ENCODE peak calls at places on chromosomes 6 and 20, in ten cellular contexts. One of them, this sample, is unnamed.

GRCh38 chr6:43799671-43800623 is 29.9 kb downstream of the VEGFA start:
- DNase-seq in posterior vena cava: no peak
- DNase-seq in cardiac muscle cell: no peak
- DNase-seq in fibroblast of lung: no peak
- DNase-seq in left lung: peak
- DNase-seq in activated gamma-delta T cell treated with anti-CD3 and anti-CD28 coated beads, Interleukin-2, amount 50 U/mL, for 16 hours: no peak
- DNase-seq in upper lobe of right lung: no peak
- DNase-seq in activated T-cell treated with anti-CD3 and anti-CD28 coated beads for 24 hours: no peak
- DNase-seq in amygdala: no peak
- DNase-seq in BE2C: no peak
- DNase-seq in this sample: no peak

GRCh38 chr20:46227275-46227767 is 81.0 kb downstream of the CDH22 start:
- DNase-seq in cardiac muscle cell: no peak
- DNase-seq in posterior vena cava: no peak
- DNase-seq in activated T-cell treated with anti-CD3 and anti-CD28 coated beads for 24 hours: no peak
- DNase-seq in left lung: no peak
- DNase-seq in activated gamma-delta T cell treated with anti-CD3 and anti-CD28 coated beads, Interleukin-2, amount 50 U/mL, for 16 hours: no peak
- DNase-seq in fibroblast of lung: no peak
- DNase-seq in BE2C: no peak
- DNase-seq in amygdala: no peak
- DNase-seq in upper lobe of right lung: no peak
- DNase-seq in this sample: no peak

GRCh38 chr6:110874880-110875547 is 429 bp downstream of the AMD1 start:
- DNase-seq in amygdala: peak
- DNase-seq in upper lobe of right lung: peak
- DNase-seq in activated T-cell treated with anti-CD3 and anti-CD28 coated beads for 24 hours: no peak
- DNase-seq in left lung: peak
- DNase-seq in cardiac muscle cell: peak
- DNase-seq in activated gamma-delta T cell treated with anti-CD3 and anti-CD28 coated beads, Interleukin-2, amount 50 U/mL, for 16 hours: peak
- DNase-seq in BE2C: peak
- DNase-seq in posterior vena cava: peak
- DNase-seq in fibroblast of lung: peak
- DNase-seq in this sample: no peak

GRCh38 chr6:16759181-16759645 is 2.0 kb downstream of the ATXN1 start:
- DNase-seq in fibroblast of lung: peak
- DNase-seq in left lung: no peak
- DNase-seq in activated T-cell treated with anti-CD3 and anti-CD28 coated beads for 24 hours: no peak
- DNase-seq in amygdala: no peak
- DNase-seq in upper lobe of right lung: no peak
- DNase-seq in activated gamma-delta T cell treated with anti-CD3 and anti-CD28 coated beads, Interleukin-2, amount 50 U/mL, for 16 hours: no peak
- DNase-seq in posterior vena cava: no peak
- DNase-seq in cardiac muscle cell: no peak
- DNase-seq in BE2C: no peak
- DNase-seq in this sample: peak

GRCh38 chr20:9061434-9061833 is 7.5 kb upstream of the PLCB4 start:
- DNase-seq in amygdala: no peak
- DNase-seq in upper lobe of right lung: no peak
- DNase-seq in activated gamma-delta T cell treated with anti-CD3 and anti-CD28 coated beads, Interleukin-2, amount 50 U/mL, for 16 hours: no peak
- DNase-seq in fibroblast of lung: no peak
- DNase-seq in activated T-cell treated with anti-CD3 and anti-CD28 coated beads for 24 hours: no peak
- DNase-seq in posterior vena cava: no peak
- DNase-seq in BE2C: no peak
- DNase-seq in left lung: no peak
- DNase-seq in cardiac muscle cell: no peak
- DNase-seq in this sample: no peak

GRCh38 chr6:17665132-17665531 is 41.6 kb downstream of the NUP153 start:
- DNase-seq in posterior vena cava: no peak
- DNase-seq in upper lobe of right lung: no peak
- DNase-seq in BE2C: no peak
- DNase-seq in left lung: no peak
- DNase-seq in fibroblast of lung: no peak
- DNase-seq in activated T-cell treated with anti-CD3 and anti-CD28 coated beads for 24 hours: no peak
- DNase-seq in activated gamma-delta T cell treated with anti-CD3 and anti-CD28 coated beads, Interleukin-2, amount 50 U/mL, for 16 hours: no peak
- DNase-seq in cardiac muscle cell: no peak
- DNase-seq in amygdala: no peak
- DNase-seq in this sample: no peak

GRCh38 chr6:140427842-140428241 is 1053.4 kb upstream of the CITED2 start:
- DNase-seq in fibroblast of lung: no peak
- DNase-seq in amygdala: no peak
- DNase-seq in activated T-cell treated with anti-CD3 and anti-CD28 coated beads for 24 hours: no peak
- DNase-seq in upper lobe of right lung: no peak
- DNase-seq in BE2C: no peak
- DNase-seq in cardiac muscle cell: no peak
- DNase-seq in posterior vena cava: no peak
- DNase-seq in left lung: no peak
- DNase-seq in activated gamma-delta T cell treated with anti-CD3 and anti-CD28 coated beads, Interleukin-2, amount 50 U/mL, for 16 hours: no peak
- DNase-seq in this sample: no peak

GRCh38 chr6:38460216-38460615 is 179.5 kb downstream of the BTBD9 start:
- DNase-seq in activated gamma-delta T cell treated with anti-CD3 and anti-CD28 coated beads, Interleukin-2, amount 50 U/mL, for 16 hours: no peak
- DNase-seq in left lung: no peak
- DNase-seq in BE2C: no peak
- DNase-seq in posterior vena cava: no peak
- DNase-seq in cardiac muscle cell: no peak
- DNase-seq in amygdala: no peak
- DNase-seq in fibroblast of lung: peak
- DNase-seq in activated T-cell treated with anti-CD3 and anti-CD28 coated beads for 24 hours: no peak
- DNase-seq in upper lobe of right lung: no peak
- DNase-seq in this sample: peak

GRCh38 chr20:36951977-36952738 is 650 bp upstream of the SAMHD1 start:
- DNase-seq in BE2C: no peak
- DNase-seq in left lung: no peak
- DNase-seq in fibroblast of lung: peak
- DNase-seq in amygdala: no peak
- DNase-seq in posterior vena cava: no peak
- DNase-seq in activated gamma-delta T cell treated with anti-CD3 and anti-CD28 coated beads, Interleukin-2, amount 50 U/mL, for 16 hours: no peak
- DNase-seq in cardiac muscle cell: no peak
- DNase-seq in activated T-cell treated with anti-CD3 and anti-CD28 coated beads for 24 hours: no peak
- DNase-seq in upper lobe of right lung: no peak
- DNase-seq in this sample: no peak

GRCh38 chr6:108846628-108847027 is 1.6 kb upstream of the ARMC2 start:
- DNase-seq in amygdala: no peak
- DNase-seq in activated T-cell treated with anti-CD3 and anti-CD28 coated beads for 24 hours: no peak
- DNase-seq in fibroblast of lung: no peak
- DNase-seq in posterior vena cava: no peak
- DNase-seq in cardiac muscle cell: no peak
- DNase-seq in left lung: no peak
- DNase-seq in upper lobe of right lung: no peak
- DNase-seq in activated gamma-delta T cell treated with anti-CD3 and anti-CD28 coated beads, Interleukin-2, amount 50 U/mL, for 16 hours: no peak
- DNase-seq in BE2C: no peak
- DNase-seq in this sample: no peak

GRCh38 chr20:2379511-2380229 is 1.0 kb upstream of the TGM6 start:
- DNase-seq in left lung: no peak
- DNase-seq in cardiac muscle cell: no peak
- DNase-seq in posterior vena cava: no peak
- DNase-seq in fibroblast of lung: no peak
- DNase-seq in activated T-cell treated with anti-CD3 and anti-CD28 coated beads for 24 hours: no peak
- DNase-seq in BE2C: no peak
- DNase-seq in activated gamma-delta T cell treated with anti-CD3 and anti-CD28 coated beads, Interleukin-2, amount 50 U/mL, for 16 hours: no peak
- DNase-seq in upper lobe of right lung: no peak
- DNase-seq in amygdala: no peak
- DNase-seq in this sample: no peak

GRCh38 chr20:64140421-64140820 is 23.8 kb upstream of the MYT1 start:
- DNase-seq in upper lobe of right lung: peak
- DNase-seq in activated gamma-delta T cell treated with anti-CD3 and anti-CD28 coated beads, Interleukin-2, amount 50 U/mL, for 16 hours: no peak
- DNase-seq in posterior vena cava: peak
- DNase-seq in BE2C: no peak
- DNase-seq in left lung: peak
- DNase-seq in amygdala: no peak
- DNase-seq in fibroblast of lung: no peak
- DNase-seq in activated T-cell treated with anti-CD3 and anti-CD28 coated beads for 24 hours: no peak
- DNase-seq in cardiac muscle cell: no peak
- DNase-seq in this sample: no peak

GRCh38 chr6:150992682-150993081 is 127.2 kb downstream of the MTHFD1L start:
- DNase-seq in BE2C: no peak
- DNase-seq in left lung: no peak
- DNase-seq in activated gamma-delta T cell treated with anti-CD3 and anti-CD28 coated beads, Interleukin-2, amount 50 U/mL, for 16 hours: no peak
- DNase-seq in fibroblast of lung: no peak
- DNase-seq in activated T-cell treated with anti-CD3 and anti-CD28 coated beads for 24 hours: no peak
- DNase-seq in cardiac muscle cell: no peak
- DNase-seq in posterior vena cava: no peak
- DNase-seq in upper lobe of right lung: no peak
- DNase-seq in amygdala: no peak
- DNase-seq in this sample: peak

GRCh38 chr6:110561016-110561396 is 84.6 kb upstream of the SLC22A16 start:
- DNase-seq in amygdala: no peak
- DNase-seq in cardiac muscle cell: no peak
- DNase-seq in BE2C: no peak
- DNase-seq in upper lobe of right lung: no peak
- DNase-seq in activated gamma-delta T cell treated with anti-CD3 and anti-CD28 coated beads, Interleukin-2, amount 50 U/mL, for 16 hours: no peak
- DNase-seq in left lung: no peak
- DNase-seq in posterior vena cava: no peak
- DNase-seq in activated T-cell treated with anti-CD3 and anti-CD28 coated beads for 24 hours: no peak
- DNase-seq in fibroblast of lung: no peak
- DNase-seq in this sample: no peak

GRCh38 chr20:62704341-62704948 is 4.2 kb upstream of the NTSR1 start:
- DNase-seq in BE2C: peak
- DNase-seq in activated T-cell treated with anti-CD3 and anti-CD28 coated beads for 24 hours: no peak
- DNase-seq in fibroblast of lung: peak
- DNase-seq in cardiac muscle cell: peak
- DNase-seq in amygdala: peak
- DNase-seq in activated gamma-delta T cell treated with anti-CD3 and anti-CD28 coated beads, Interleukin-2, amount 50 U/mL, for 16 hours: no peak
- DNase-seq in posterior vena cava: peak
- DNase-seq in upper lobe of right lung: peak
- DNase-seq in left lung: peak
- DNase-seq in this sample: peak

GRCh38 chr20:23200914-23201313 is 114.8 kb upstream of the CD93 start:
- DNase-seq in amygdala: no peak
- DNase-seq in cardiac muscle cell: peak
- DNase-seq in BE2C: no peak
- DNase-seq in activated gamma-delta T cell treated with anti-CD3 and anti-CD28 coated beads, Interleukin-2, amount 50 U/mL, for 16 hours: no peak
- DNase-seq in upper lobe of right lung: no peak
- DNase-seq in posterior vena cava: no peak
- DNase-seq in activated T-cell treated with anti-CD3 and anti-CD28 coated beads for 24 hours: no peak
- DNase-seq in left lung: peak
- DNase-seq in fibroblast of lung: peak
- DNase-seq in this sample: no peak

GRCh38 chr6:166810864-166811263 is 145.5 kb downstream of the RNASET2 start:
- DNase-seq in left lung: no peak
- DNase-seq in activated T-cell treated with anti-CD3 and anti-CD28 coated beads for 24 hours: no peak
- DNase-seq in cardiac muscle cell: no peak
- DNase-seq in posterior vena cava: no peak
- DNase-seq in fibroblast of lung: no peak
- DNase-seq in activated gamma-delta T cell treated with anti-CD3 and anti-CD28 coated beads, Interleukin-2, amount 50 U/mL, for 16 hours: no peak
- DNase-seq in amygdala: no peak
- DNase-seq in upper lobe of right lung: no peak
- DNase-seq in BE2C: no peak
- DNase-seq in this sample: no peak

GRCh38 chr20:32470025-32470861 is 112.1 kb downstream of the ASXL1 start:
- DNase-seq in amygdala: no peak
- DNase-seq in cardiac muscle cell: peak
- DNase-seq in activated T-cell treated with anti-CD3 and anti-CD28 coated beads for 24 hours: no peak
- DNase-seq in upper lobe of right lung: peak
- DNase-seq in BE2C: peak
- DNase-seq in left lung: no peak
- DNase-seq in posterior vena cava: peak
- DNase-seq in activated gamma-delta T cell treated with anti-CD3 and anti-CD28 coated beads, Interleukin-2, amount 50 U/mL, for 16 hours: no peak
- DNase-seq in fibroblast of lung: peak
- DNase-seq in this sample: peak

GRCh38 chr6:48883116-48883515 is 579.9 kb downstream of the MMUT start:
- DNase-seq in posterior vena cava: no peak
- DNase-seq in fibroblast of lung: no peak
- DNase-seq in upper lobe of right lung: no peak
- DNase-seq in BE2C: no peak
- DNase-seq in amygdala: no peak
- DNase-seq in cardiac muscle cell: peak
- DNase-seq in activated gamma-delta T cell treated with anti-CD3 and anti-CD28 coated beads, Interleukin-2, amount 50 U/mL, for 16 hours: no peak
- DNase-seq in activated T-cell treated with anti-CD3 and anti-CD28 coated beads for 24 hours: no peak
- DNase-seq in left lung: no peak
- DNase-seq in this sample: peak

GRCh38 chr6:62999796-63000195 is 211.5 kb upstream of the FKBP1C start:
- DNase-seq in BE2C: no peak
- DNase-seq in fibroblast of lung: peak
- DNase-seq in upper lobe of right lung: no peak
- DNase-seq in left lung: no peak
- DNase-seq in activated gamma-delta T cell treated with anti-CD3 and anti-CD28 coated beads, Interleukin-2, amount 50 U/mL, for 16 hours: no peak
- DNase-seq in posterior vena cava: no peak
- DNase-seq in activated T-cell treated with anti-CD3 and anti-CD28 coated beads for 24 hours: no peak
- DNase-seq in amygdala: no peak
- DNase-seq in cardiac muscle cell: no peak
- DNase-seq in this sample: no peak

GRCh38 chr6:137740967-137741761 is 125.9 kb upstream of the TNFAIP3 start:
- DNase-seq in upper lobe of right lung: no peak
- DNase-seq in amygdala: no peak
- DNase-seq in left lung: no peak
- DNase-seq in fibroblast of lung: no peak
- DNase-seq in posterior vena cava: no peak
- DNase-seq in BE2C: no peak
- DNase-seq in activated gamma-delta T cell treated with anti-CD3 and anti-CD28 coated beads, Interleukin-2, amount 50 U/mL, for 16 hours: no peak
- DNase-seq in activated T-cell treated with anti-CD3 and anti-CD28 coated beads for 24 hours: no peak
- DNase-seq in cardiac muscle cell: no peak
- DNase-seq in this sample: no peak

This sample was measured in fibroblast of villous mesenchyme.